ENCODE peak calls at places on chromosomes 13 and 19, in five cellular contexts. W is GM12878, F is IMR-90, R is K562, I is HepG2. H is an unnamed sample. For H3K4me1, the result is how much of the 10 kb centered on the place peaks cover.

GRCh38 chr13:84590663-84591062 is 708.4 kb upstream of the SLITRK1 start:
- DNase-seq in I (no peak), F (no peak), R (no peak), W (no peak), H (no peak)

GRCh38 chr13:111328111-111328802 is 7.8 kb downstream of the TEX29 start:
- DNase-seq in I (no peak), W (no peak), F (no peak), R (no peak), H (no peak)

GRCh38 chr13:72194531-72194930 is 327.5 kb upstream of the DACH1 start:
- DNase-seq in W (no peak), I (no peak), F (no peak), R (no peak), H (no peak)

GRCh38 chr19:50312967-50313811 is 16.0 kb downstream of the KCNC3 start:
- DNase-seq in I (no peak), R (no peak), F (no peak), W (no peak), H (no peak)

GRCh38 chr13:28529836-28530235 is 34.9 kb upstream of the FLT1 start:
- DNase-seq in F (no peak), W (no peak), I (no peak), R (no peak), H (no peak)

GRCh38 chr13:102868366-102868936 is 22.6 kb downstream of the ERCC5 start:
- DNase-seq in I (no peak), R (no peak), W (no peak), F (peak), H (no peak)

GRCh38 chr19:15437355-15438123 is 12.2 kb downstream of the WIZ start:
- DNase-seq in R (no peak), F (peak), W (no peak), I (peak), H (no peak)

GRCh38 chr13:30504081-30504480 is 38.3 kb upstream of the HMGB1 start:
- DNase-seq in F (peak), I (no peak), R (peak), W (peak), H (no peak)

DNA sequence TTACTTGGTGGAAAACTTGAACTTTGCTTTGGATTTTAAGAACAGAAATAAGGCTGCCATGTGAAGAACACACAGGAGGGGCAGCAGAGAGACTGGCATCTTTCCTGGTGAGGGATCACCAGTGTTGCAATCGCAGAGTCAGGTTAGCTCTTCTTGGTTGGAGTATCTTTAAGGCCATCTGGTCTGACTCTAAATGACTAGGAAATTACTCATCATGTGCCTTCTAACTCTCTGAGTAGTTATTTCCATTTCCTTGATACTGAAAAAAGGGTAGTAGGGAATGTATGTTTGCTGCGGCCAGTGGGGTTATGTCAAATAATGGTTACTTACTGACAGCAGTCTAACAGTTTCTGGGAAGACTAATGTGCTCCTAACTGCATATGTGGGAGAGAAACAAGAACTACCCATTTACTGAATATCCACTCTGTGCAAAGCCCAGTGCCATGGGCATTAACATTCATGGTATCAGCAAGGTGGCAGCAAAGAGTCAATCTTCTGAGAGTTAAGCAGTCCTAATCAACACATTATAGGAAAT is 122.1 kb downstream of the COG6 start:
- DNase-seq in I (no peak), F (peak), R (no peak), W (no peak), H (no peak)
- TF ChIP-seq MXI1 in I (no peak), F (no peak), R (no peak), W (no peak), H (no peak)

GRCh38 chr13:114022309-114022669 is 48.4 kb upstream of the C13orf46 start:
- DNase-seq in F (no peak), W (no peak), I (no peak), R (no peak), H (no peak)

GRCh38 chr13:114023716-114024602 is 50.1 kb upstream of the C13orf46 start:
- DNase-seq in F (no peak), I (no peak), R (no peak), W (no peak), H (no peak)

GRCh38 chr13:114020750-114021463 is 47.0 kb upstream of the C13orf46 start:
- DNase-seq in I (no peak), F (no peak), R (no peak), W (no peak), H (no peak)

GRCh38 chr13:114022876-114023275 is 49.0 kb upstream of the C13orf46 start:
- DNase-seq in W (no peak), I (no peak), F (no peak), R (no peak), H (no peak)

GRCh38 chr13:114021464-114022308 is 47.8 kb upstream of the C13orf46 start:
- DNase-seq in F (no peak), R (no peak), W (no peak), I (no peak), H (no peak)
- H3K4me1 ChIP-seq in F (under half), R (half or more), W (under half), I (under half), H (under half)

GRCh38 chr13:51935326-51936171 is 73.8 kb downstream of the CCDC70 start:
- DNase-seq in I (no peak), W (no peak), F (no peak), R (peak), H (peak)
- TF ChIP-seq MXI1 in I (no peak), W (no peak), F (no peak), R (no peak), H (no peak)

GRCh38 chr19:38679839-38680238 is 32.4 kb downstream of the ACTN4 start:
- DNase-seq in R (no peak), F (peak), W (no peak), I (no peak), H (no peak)
- H3K4me1 ChIP-seq in R (half or more), F (half or more), W (half or more), I (half or more), H (half or more)

GRCh38 chr19:54608792-54609191 is 15.4 kb downstream of the LILRA1 start:
- DNase-seq in R (no peak), I (no peak), F (no peak), W (no peak), H (no peak)
- TF ChIP-seq MXI1 in R (no peak), I (no peak), F (no peak), W (no peak), H (no peak)